ENCODE peak calls at places on chromosomes 4 and X, in five cellular contexts. K, T, F, S and R are unnamed samples.

GRCh38 chrX:20218809-20219505 is 47.8 kb downstream of the RPS6KA3 start:
- DNase-seq in K (peak; percentile 42), T (peak; percentile 13), F (no peak), S (peak; percentile 81), R (no peak)

GRCh38 chr4:87103691-87104187 is 116.7 kb downstream of the KLHL8 start:
- DNase-seq in K (no peak), T (no peak), F (no peak), S (peak; percentile 84), R (no peak)

GRCh38 chr4:6910340-6910959 is 824 bp downstream of the TBC1D14 start:
- DNase-seq in K (no peak), T (peak; percentile 61), F (peak; percentile 35), S (no peak), R (peak; percentile 27)

GRCh38 chr4:128835498-128836222 is 26.2 kb downstream of the JADE1 start:
- DNase-seq in K (no peak), T (no peak), F (no peak), S (no peak), R (no peak)

GRCh38 chr4:82429728-82430192 is 502 bp downstream of the HNRNPDL start:
- DNase-seq in K (no peak), T (peak; percentile 61), F (no peak), S (no peak), R (no peak)

GRCh38 chrX:24647257-24648058 is at the start of gene PCYT1B:
- DNase-seq in K (peak; percentile 71), T (peak; percentile 54), F (peak; percentile 87), S (peak; percentile 73), R (peak; percentile 77)

GRCh38 chr4:100929753-100930152 is 411.9 kb upstream of the EMCN start:
- DNase-seq in K (no peak), T (no peak), F (no peak), S (no peak), R (peak; percentile 17)

GRCh38 chr4:24800273-24800880 is 5.0 kb downstream of the SOD3 start:
- DNase-seq in K (no peak), T (no peak), F (peak; percentile 12), S (no peak), R (no peak)

GRCh38 chr4:176142253-176142652 is 53.1 kb downstream of the SPATA4 start:
- DNase-seq in K (no peak), T (no peak), F (no peak), S (no peak), R (no peak)

GRCh38 chr4:3286335-3287175 is 6.3 kb upstream of the RGS12 start:
- DNase-seq in K (no peak), T (no peak), F (no peak), S (no peak), R (no peak)

GRCh38 chrX:135522878-135523693 is 2.6 kb downstream of the INTS6L start:
- DNase-seq in K (no peak), T (no peak), F (no peak), S (no peak), R (no peak)

DNA sequence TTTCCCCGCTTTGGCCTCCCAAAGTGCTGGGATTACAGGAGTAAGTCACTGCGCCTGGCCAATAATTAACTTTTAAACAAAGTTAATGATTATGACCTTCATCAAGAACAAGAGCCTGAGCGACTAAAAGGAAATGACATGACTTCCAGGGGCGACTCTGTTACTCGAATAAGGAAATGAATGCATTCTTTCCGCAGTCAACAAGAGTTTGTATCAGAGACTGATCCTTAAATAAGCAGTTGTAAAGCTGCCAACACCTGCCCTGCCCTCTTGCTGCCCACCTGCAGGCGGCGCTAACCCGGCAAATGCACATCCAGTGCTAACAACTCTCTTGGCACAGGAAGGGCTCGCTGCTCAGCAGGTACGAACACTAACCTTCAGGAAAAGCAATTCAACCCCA is 27.3 kb downstream of the WDR1 start:
- DNase-seq in K (peak; percentile 26), T (no peak), F (no peak), S (peak; percentile 85), R (no peak)
- TF ChIP-seq CTCF in K (peak; percentile 38), T (peak; percentile 31), F (no peak), S (peak; percentile 84), R (peak; percentile 25)

GRCh38 chr4:94304365-94304971 is 38.2 kb downstream of the HPGDS start:
- DNase-seq in K (peak; percentile 33), T (peak; percentile 15), F (peak; percentile 5), S (peak; percentile 66), R (no peak)
- TF ChIP-seq CTCF in K (peak; percentile 63), T (peak; percentile 80), F (peak; percentile 64), S (peak; percentile 45), R (peak; percentile 64)

GRCh38 chr4:180456928-180457327 is 1786.3 kb upstream of the TENM3 start:
- DNase-seq in K (no peak), T (no peak), F (no peak), S (no peak), R (no peak)
- TF ChIP-seq CTCF in K (peak; percentile 56), T (no peak), F (no peak), S (no peak), R (peak; percentile 58)

DNA sequence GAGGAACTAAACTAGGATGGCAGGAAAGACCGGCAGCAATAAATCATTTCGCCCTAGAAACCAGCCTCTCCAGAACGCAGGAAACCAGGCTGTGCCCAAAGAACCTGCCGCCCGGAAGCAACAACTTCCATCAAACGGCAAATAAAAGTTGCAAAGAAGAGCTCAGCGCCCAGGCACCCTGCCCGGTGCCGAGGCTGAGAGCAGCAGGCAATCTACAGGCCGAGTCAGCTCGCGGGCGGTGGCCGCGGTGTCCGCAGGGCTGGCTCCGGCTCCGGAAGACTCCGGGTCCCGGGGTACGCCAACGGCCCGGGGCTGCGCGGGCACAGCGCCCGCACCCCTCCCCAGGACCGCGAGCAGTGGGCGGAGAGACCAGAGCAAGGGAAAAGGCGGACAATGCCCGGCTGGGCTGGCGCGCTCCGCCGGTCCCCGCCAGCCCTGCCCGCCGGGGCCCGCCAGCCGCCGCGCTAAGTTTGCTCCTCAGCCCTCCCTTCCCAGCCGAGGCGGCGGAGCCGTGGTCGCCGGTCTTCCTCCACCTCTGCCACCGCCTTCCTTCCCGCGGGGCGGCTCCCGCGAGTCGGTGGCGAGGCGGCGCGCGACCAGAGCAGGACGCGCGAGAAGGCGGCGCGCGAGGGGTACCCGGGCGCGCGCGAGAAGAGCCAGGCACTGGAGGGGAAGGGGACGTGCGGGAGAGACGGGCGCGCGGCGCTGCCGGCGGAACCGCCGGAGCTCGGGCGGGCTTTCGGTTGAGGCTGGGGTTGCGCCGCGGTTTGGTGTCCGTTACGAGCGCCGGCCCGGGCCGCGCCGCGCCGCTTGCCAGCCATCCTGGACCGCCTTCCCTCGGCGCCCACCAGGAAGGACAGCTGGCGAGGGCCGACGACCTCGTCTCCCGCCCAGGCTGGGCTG is 733 bp downstream of the FRYL start:
- DNase-seq in K (peak; percentile 73), T (peak; percentile 53), F (peak; percentile 79), S (peak; percentile 69), R (peak; percentile 69)
- TF ChIP-seq CTCF in K (no peak), T (peak; percentile 17), F (no peak), S (no peak), R (no peak)

DNA sequence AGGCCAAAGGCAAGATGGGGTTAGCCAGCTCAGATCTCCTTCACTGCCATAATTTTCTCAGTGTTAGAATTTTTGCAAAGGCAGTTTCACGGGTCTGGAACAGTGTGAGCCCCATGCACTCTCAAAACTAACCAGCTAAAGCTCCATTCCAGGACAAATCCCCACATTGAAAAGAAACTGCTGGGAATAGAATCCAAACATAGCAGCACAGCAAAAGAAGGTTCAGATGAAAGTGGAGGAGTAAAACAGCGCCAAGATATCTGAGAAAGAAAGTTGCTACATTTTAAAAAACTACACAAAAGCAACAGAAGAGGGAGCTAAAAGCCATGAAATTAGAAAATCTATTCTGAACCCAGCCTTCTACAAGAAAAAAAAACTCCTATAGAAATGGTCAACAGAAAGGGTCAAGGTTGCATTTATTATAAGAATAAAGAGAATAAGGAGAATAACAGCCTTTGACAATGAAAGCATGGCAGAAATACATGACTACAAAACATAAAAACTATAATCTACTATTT is 39.6 kb upstream of the SLC7A3 start:
- DNase-seq in K (no peak), T (peak; percentile 12), F (no peak), S (peak; percentile 18), R (no peak)
- TF ChIP-seq CTCF in K (no peak), T (peak; percentile 57), F (peak; percentile 26), S (no peak), R (peak; percentile 32)

GRCh38 chr4:67725132-67725531 is 24.2 kb upstream of the UBA6 start:
- DNase-seq in K (no peak), T (no peak), F (no peak), S (no peak), R (no peak)

GRCh38 chr4:67721770-67722597 is 21.0 kb upstream of the UBA6 start:
- DNase-seq in K (no peak), T (no peak), F (no peak), S (peak; percentile 29), R (no peak)

GRCh38 chr4:67721317-67721769 is 20.4 kb upstream of the UBA6 start:
- DNase-seq in K (no peak), T (no peak), F (no peak), S (no peak), R (no peak)

GRCh38 chr4:67725981-67726380 is 25.0 kb upstream of the UBA6 start:
- DNase-seq in K (no peak), T (no peak), F (no peak), S (no peak), R (no peak)

DNA sequence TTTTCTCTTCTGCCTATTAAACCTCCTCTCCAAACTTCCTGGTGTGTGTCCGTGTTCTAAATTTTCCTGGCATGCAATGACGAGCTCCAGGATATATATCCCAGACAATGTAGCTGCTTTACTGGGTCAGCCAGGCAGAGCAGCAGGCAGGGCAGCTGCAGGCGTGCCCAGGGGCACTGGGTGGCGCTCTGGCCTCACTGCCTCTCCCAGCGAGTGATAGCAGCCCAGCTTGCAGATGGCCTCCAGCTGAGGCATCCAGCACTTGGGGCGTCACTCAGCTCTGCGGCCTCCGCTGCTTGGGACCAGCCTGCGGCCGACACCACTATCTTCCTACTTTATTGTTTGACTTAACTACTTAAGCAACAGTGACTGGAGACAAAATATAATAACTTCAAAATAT is 23.0 kb upstream of the UBA6 start:
- DNase-seq in K (no peak), T (no peak), F (no peak), S (no peak), R (peak; percentile 36)
- TF ChIP-seq CTCF in K (no peak), T (peak; percentile 50), F (no peak), S (no peak), R (no peak)

GRCh38 chr4:158322119-158322518 is 111.8 kb downstream of the TMEM144 start:
- DNase-seq in K (no peak), T (no peak), F (no peak), S (no peak), R (no peak)

GRCh38 chr4:158331863-158332262 is 121.6 kb downstream of the TMEM144 start:
- DNase-seq in K (no peak), T (no peak), F (no peak), S (no peak), R (no peak)

DNA sequence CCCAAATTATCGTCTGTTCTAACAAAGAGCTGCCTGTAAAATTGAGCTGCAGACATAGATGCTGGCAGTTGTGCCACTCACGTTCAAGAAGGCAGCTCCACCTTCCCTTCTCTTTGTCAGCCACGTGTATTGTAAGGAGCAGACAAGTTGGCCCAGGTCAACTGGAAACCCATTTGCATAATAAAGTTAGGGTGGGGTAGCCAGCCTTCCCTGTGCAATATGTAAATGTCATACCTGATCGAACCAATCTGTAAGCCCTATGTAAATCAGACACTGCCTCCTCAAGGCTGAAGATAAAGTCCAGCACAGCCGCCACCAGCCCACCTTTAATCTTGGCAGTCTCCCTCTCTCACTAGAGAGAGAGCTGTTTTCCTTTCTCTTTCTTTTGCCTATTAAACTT is 117.2 kb downstream of the TMEM144 start:
- DNase-seq in K (no peak), T (no peak), F (peak; percentile 6), S (no peak), R (no peak)
- TF ChIP-seq CTCF in K (no peak), T (no peak), F (no peak), S (no peak), R (no peak)